ENCODE peak calls at places on chromosomes 7 and 10, in eight cellular contexts. I, Q, F, G, H, X, R and Y are unnamed samples.

GRCh38 chr7:90607196-90607595 is 11.1 kb downstream of the CDK14 start:
- DNase-seq in I (no peak), Q (no peak), F (no peak), G (no peak), H (no peak), X (no peak), R (no peak), Y (peak)

GRCh38 chr7:16026253-16027020 is 340.0 kb upstream of the MEOX2 start:
- DNase-seq in I (no peak), Q (no peak), F (no peak), G (no peak), H (no peak), X (no peak), R (no peak), Y (peak)

GRCh38 chr10:66714741-66715140 is 211.1 kb upstream of the LRRTM3 start:
- DNase-seq in I (no peak), Q (no peak), F (no peak), G (no peak), H (no peak), X (peak), R (no peak), Y (no peak)

GRCh38 chr7:92880212-92881090 is 44.1 kb upstream of the CDK6 start:
- DNase-seq in I (no peak), Q (no peak), F (no peak), G (no peak), H (no peak), X (no peak), R (no peak), Y (peak)

GRCh38 chr10:97876387-97876786 is 26.7 kb downstream of the GOLGA7B start:
- DNase-seq in I (no peak), Q (no peak), F (no peak), G (no peak), H (no peak), X (no peak), R (no peak), Y (no peak)

GRCh38 chr7:141203177-141203576 is 129.3 kb downstream of the TMEM178B start:
- DNase-seq in I (no peak), Q (no peak), F (no peak), G (no peak), H (no peak), X (no peak), R (no peak), Y (no peak)

GRCh38 chr7:116354546-116355422 is 144.4 kb downstream of the TES start:
- DNase-seq in I (peak), Q (peak), F (no peak), G (peak), H (peak), X (peak), R (no peak), Y (peak)

GRCh38 chr10:38174341-38174740 is 80.2 kb downstream of the ZNF37A start:
- DNase-seq in I (no peak), Q (no peak), F (no peak), G (no peak), H (no peak), X (no peak), R (no peak), Y (no peak)

GRCh38 chr7:8115547-8116402 is 146.2 kb downstream of the ICA1 start:
- DNase-seq in I (no peak), Q (no peak), F (no peak), G (no peak), H (no peak), X (no peak), R (no peak), Y (no peak)

GRCh38 chr10:122344741-122345258 is 29.7 kb upstream of the PLEKHA1 start:
- DNase-seq in I (peak), Q (no peak), F (no peak), G (no peak), H (no peak), X (no peak), R (peak), Y (peak)

GRCh38 chr7:148222716-148223115 is 367.9 kb upstream of the C7orf33 start:
- DNase-seq in I (no peak), Q (no peak), F (no peak), G (no peak), H (no peak), X (no peak), R (no peak), Y (no peak)

GRCh38 chr7:45198986-45199385 is 41.4 kb downstream of the RAMP3 start:
- DNase-seq in I (no peak), Q (no peak), F (no peak), G (no peak), H (no peak), X (no peak), R (no peak), Y (no peak)

GRCh38 chr10:31129261-31129660 is 97.6 kb upstream of the ZNF438 start:
- DNase-seq in I (peak), Q (peak), F (no peak), G (no peak), H (no peak), X (no peak), R (peak), Y (peak)

GRCh38 chr7:37109016-37109415 is 339.6 kb downstream of the ELMO1 start:
- DNase-seq in I (no peak), Q (no peak), F (no peak), G (no peak), H (no peak), X (no peak), R (no peak), Y (no peak)

GRCh38 chr7:97272237-97272975 is 154.9 kb downstream of the SDHAF3 start:
- DNase-seq in I (no peak), Q (no peak), F (no peak), G (no peak), H (no peak), X (no peak), R (no peak), Y (no peak)

GRCh38 chr10:88113657-88114272 is 250.3 kb downstream of the PTEN start:
- DNase-seq in I (no peak), Q (no peak), F (no peak), G (no peak), H (no peak), X (no peak), R (no peak), Y (peak)

GRCh38 chr10:88115968-88116367 is 252.5 kb downstream of the PTEN start:
- DNase-seq in I (no peak), Q (no peak), F (no peak), G (no peak), H (no peak), X (peak), R (no peak), Y (peak)

GRCh38 chr10:88115406-88115805 is 252.0 kb downstream of the PTEN start:
- DNase-seq in I (no peak), Q (no peak), F (no peak), G (no peak), H (no peak), X (no peak), R (no peak), Y (no peak)

GRCh38 chr10:88113232-88113631 is 249.8 kb downstream of the PTEN start:
- DNase-seq in I (no peak), Q (no peak), F (peak), G (no peak), H (no peak), X (no peak), R (no peak), Y (peak)

GRCh38 chr10:88114368-88114767 is 250.9 kb downstream of the PTEN start:
- DNase-seq in I (no peak), Q (peak), F (no peak), G (no peak), H (peak), X (no peak), R (no peak), Y (no peak)
- TF ChIP-seq CTCF in I (peak), Q (peak), F (no peak), G (no peak), H (peak), X (peak), R (peak), Y (peak)

GRCh38 chr7:47335071-47335470 is 246.8 kb downstream of the TNS3 start:
- DNase-seq in I (no peak), Q (no peak), F (no peak), G (no peak), H (no peak), X (no peak), R (no peak), Y (no peak)
- H3K4me3 ChIP-seq in I (no peak), Q (no peak), F (no peak), G (no peak), H (no peak), X (no peak), R (no peak), Y (no peak)

GRCh38 chr7:103524042-103524907 is 78.3 kb upstream of the SLC26A5 start:
- DNase-seq in I (no peak), Q (no peak), F (no peak), G (no peak), H (no peak), X (no peak), R (peak), Y (peak)
- TF ChIP-seq CTCF in I (no peak), Q (peak), F (no peak), G (no peak), H (no peak), X (peak), R (peak), Y (peak)

GRCh38 chr10:96843823-96844222 is 11.7 kb downstream of the LCOR start:
- DNase-seq in I (no peak), Q (no peak), F (no peak), G (no peak), H (no peak), X (no peak), R (no peak), Y (no peak)

GRCh38 chr10:96835826-96836365 is 3.8 kb downstream of the LCOR start:
- DNase-seq in I (no peak), Q (no peak), F (no peak), G (no peak), H (no peak), X (no peak), R (no peak), Y (no peak)

GRCh38 chr10:96838529-96838928 is 6.4 kb downstream of the LCOR start:
- DNase-seq in I (no peak), Q (no peak), F (no peak), G (no peak), H (no peak), X (no peak), R (no peak), Y (no peak)

GRCh38 chr10:96842896-96843723 is 11.0 kb downstream of the LCOR start:
- DNase-seq in I (no peak), Q (no peak), F (no peak), G (no peak), H (no peak), X (no peak), R (no peak), Y (no peak)

DNA sequence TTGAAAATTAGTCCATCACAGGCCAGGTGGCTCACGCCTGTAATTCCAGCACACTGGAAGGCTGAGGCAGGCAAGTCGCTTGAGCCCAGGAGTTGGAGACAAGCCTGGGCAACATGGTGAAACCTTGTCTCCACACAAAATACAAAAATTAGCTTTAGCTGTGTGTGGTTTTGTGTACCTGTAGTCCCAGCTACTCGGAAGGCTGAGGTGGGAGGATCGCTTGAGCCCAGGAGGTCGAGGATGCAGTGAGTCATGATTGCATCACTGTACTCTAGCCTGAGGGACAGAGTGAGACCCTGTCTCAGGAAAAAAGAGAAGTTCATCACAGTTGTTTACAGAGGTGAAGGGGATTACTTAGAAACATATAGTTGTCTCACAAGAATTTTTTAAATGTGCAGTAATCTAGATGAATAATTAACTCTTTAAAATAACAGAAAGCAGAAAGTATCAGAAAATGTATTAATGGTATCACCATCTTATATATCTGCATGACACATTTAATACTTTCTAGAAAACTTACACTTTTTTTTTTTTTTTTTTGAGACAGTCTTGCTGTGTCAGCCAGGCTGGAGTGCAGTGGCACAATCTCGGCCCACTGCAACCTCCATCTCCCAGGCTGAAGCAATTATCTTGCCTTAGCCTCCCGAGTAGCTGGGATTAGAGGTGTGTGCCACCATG is 8.9 kb downstream of the LCOR start:
- DNase-seq in I (no peak), Q (no peak), F (no peak), G (no peak), H (no peak), X (no peak), R (no peak), Y (peak)
- H3K4me3 ChIP-seq in I (no peak), Q (no peak), F (no peak), G (no peak), H (no peak), X (no peak), R (no peak), Y (no peak)

GRCh38 chr10:44966816-44967509 is 7.4 kb downstream of the RASSF4 start:
- DNase-seq in I (peak), Q (no peak), F (no peak), G (no peak), H (no peak), X (no peak), R (no peak), Y (no peak)
- TF ChIP-seq CTCF in I (no peak), Q (peak), F (no peak), G (no peak), H (peak), X (peak), R (peak), Y (peak)

GRCh38 chr7:50353201-50353600 is 48.7 kb downstream of the IKZF1 start:
- DNase-seq in I (no peak), Q (no peak), F (no peak), G (no peak), H (no peak), X (no peak), R (no peak), Y (no peak)

GRCh38 chr7:50351267-50351666 is 46.8 kb downstream of the IKZF1 start:
- DNase-seq in I (no peak), Q (no peak), F (no peak), G (no peak), H (no peak), X (no peak), R (no peak), Y (no peak)

GRCh38 chr7:50349963-50350944 is 45.7 kb downstream of the IKZF1 start:
- DNase-seq in I (no peak), Q (no peak), F (no peak), G (no peak), H (no peak), X (no peak), R (no peak), Y (no peak)

GRCh38 chr7:50353894-50354595 is 49.5 kb downstream of the IKZF1 start:
- DNase-seq in I (no peak), Q (no peak), F (no peak), G (no peak), H (no peak), X (no peak), R (no peak), Y (no peak)

DNA sequence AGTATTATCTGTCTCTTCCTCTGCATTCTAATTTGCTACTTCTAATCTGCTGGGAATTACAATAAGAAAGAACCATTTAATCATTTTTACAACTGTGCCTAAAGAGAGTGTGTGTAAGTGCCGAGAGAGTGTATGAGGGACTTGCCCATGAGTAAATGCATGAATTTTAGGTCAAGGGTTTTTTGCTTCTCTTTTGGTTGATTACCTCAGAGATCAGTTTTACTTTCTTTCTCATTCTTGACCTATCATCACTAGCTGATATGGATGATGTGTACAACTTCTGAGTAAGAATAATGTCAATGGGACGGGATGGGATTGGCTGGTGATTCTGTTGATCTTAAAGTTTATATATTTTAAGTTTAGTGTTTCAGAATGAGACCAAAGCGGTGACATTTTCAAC is 47.8 kb downstream of the IKZF1 start:
- DNase-seq in I (no peak), Q (no peak), F (no peak), G (no peak), H (no peak), X (no peak), R (no peak), Y (no peak)
- H3K4me3 ChIP-seq in I (no peak), Q (no peak), F (no peak), G (no peak), H (no peak), X (no peak), R (no peak), Y (no peak)

DNA sequence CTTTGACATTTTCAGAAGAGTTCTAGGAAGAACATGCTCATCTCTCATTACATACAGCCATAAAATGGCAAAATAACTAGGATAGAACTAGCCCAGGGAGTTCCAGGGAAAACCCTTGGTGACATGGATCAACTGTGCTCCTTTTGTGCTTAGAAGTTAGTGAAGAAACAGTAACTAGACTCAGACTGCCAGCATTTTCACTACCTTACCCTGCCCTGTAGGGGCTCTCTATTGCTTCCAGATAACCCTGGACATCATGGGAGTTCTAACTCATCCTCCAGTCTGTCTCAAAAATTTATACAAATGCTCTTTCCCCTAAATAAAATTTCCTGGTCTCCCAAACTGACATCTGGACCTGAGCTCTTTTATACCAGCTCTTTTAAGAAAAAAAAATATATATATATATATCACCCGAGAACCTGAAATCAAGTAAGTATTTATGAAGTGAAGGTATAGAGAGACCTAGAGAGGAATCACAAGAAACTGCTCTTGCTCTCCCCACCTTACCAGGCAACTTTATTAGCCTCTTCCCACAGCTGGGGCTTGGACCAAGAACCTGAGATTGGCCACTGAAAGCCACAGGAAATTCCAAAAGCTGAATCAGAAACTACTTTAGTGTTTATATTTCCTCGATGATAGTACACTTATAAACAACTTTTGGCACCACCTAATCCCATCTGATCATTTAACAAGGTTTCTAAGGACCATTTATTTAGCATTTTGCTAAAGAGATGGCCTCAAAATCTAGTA is 101.4 kb downstream of the RELN start:
- DNase-seq in I (no peak), Q (no peak), F (no peak), G (no peak), H (no peak), X (peak), R (no peak), Y (peak)
- TF ChIP-seq CTCF in I (no peak), Q (no peak), F (no peak), G (no peak), H (no peak), X (no peak), R (no peak), Y (peak)

DNA sequence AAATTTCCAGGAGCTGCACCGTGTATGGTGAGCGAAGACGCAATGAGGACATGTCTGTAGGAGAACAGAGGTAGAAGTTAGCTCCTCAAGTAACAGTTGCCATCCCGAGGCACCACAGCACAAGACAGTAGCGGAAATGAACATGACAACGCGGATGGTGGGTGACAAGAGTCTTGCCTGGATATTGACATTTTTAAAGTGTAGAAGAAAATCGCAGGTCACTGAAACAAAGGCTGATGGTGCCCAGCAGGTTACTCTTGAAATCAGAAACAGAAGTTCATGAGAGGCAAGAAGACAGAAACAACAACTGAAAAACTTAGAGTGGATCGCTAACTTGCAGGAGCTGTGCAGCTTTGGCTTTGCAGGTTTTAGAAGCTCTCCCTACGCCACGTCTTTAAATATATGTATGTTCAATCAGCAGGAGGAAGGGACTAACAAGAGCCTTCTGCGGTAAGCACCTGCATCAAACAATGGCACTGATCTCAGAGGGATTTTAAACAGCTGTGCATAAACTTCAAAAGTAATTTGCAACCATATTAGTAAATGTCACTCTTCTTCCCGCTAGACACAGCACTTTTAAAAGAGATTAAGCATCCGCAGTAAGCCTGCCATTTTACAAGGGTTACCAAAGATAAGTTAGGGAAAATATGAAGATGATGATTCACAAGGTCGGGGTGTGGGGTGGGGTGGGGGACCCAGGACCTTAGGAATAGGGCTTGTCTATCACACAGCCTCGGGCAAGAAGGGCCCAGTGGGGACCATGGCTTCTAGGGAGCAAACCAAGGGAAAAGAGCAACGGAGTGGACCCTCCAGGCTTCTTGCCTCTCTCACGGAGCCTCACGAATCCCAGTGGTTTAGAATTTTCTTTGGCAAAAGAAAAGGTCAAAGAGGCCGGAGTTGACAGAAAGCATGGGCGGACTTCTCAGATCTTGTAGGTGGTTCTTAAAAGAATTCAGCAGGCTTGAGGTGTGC is 1.6 kb downstream of the PRKCQ start:
- DNase-seq in I (no peak), Q (no peak), F (no peak), G (no peak), H (no peak), X (no peak), R (no peak), Y (no peak)
- H3K4me3 ChIP-seq in I (no peak), Q (peak), F (no peak), G (no peak), H (no peak), X (no peak), R (no peak), Y (no peak)